ENCODE peak calls at places on chromosome 14, in ten cellular contexts. G, P, I, M, X, D, C, J, O and Q are unnamed samples.

GRCh38 chr14:37874429-37875109 is 279.1 kb downstream of the TTC6 start:
- DNase-seq in G (peak; percentile 67), P (peak; percentile 79), I (peak; percentile 67), M (peak; percentile 78), X (peak; percentile 70), D (peak; percentile 85), C (peak; percentile 72), J (peak; percentile 25), O (peak; percentile 73), Q (peak; percentile 30)

GRCh38 chr14:22976620-22977433 is 5.5 kb downstream of the AJUBA start:
- DNase-seq in G (no peak), P (peak; percentile 50), I (peak; percentile 55), M (no peak), X (peak; percentile 80), D (no peak), C (peak; percentile 67), J (no peak), O (no peak), Q (no peak)

GRCh38 chr14:50366589-50366988 is 30.1 kb downstream of the CDKL1 start:
- DNase-seq in G (no peak), P (no peak), I (no peak), M (no peak), X (no peak), D (no peak), C (no peak), J (no peak), O (no peak), Q (no peak)

GRCh38 chr14:83164016-83164415 is 1630.4 kb upstream of the SEL1L start:
- DNase-seq in G (no peak), P (no peak), I (peak; percentile 65), M (no peak), X (peak; percentile 84), D (no peak), C (no peak), J (no peak), O (peak; percentile 14), Q (no peak)

GRCh38 chr14:37047226-37047625 is 125.2 kb downstream of the SLC25A21 start:
- DNase-seq in G (no peak), P (no peak), I (no peak), M (no peak), X (no peak), D (no peak), C (no peak), J (no peak), O (no peak), Q (no peak)

GRCh38 chr14:99595034-99595433 is 9.0 kb downstream of the CCDC85C start:
- DNase-seq in G (no peak), P (no peak), I (no peak), M (no peak), X (no peak), D (no peak), C (no peak), J (no peak), O (no peak), Q (peak; percentile 34)

GRCh38 chr14:69685217-69685616 is 73.8 kb downstream of the SUSD6 start:
- DNase-seq in G (no peak), P (no peak), I (no peak), M (no peak), X (no peak), D (no peak), C (no peak), J (no peak), O (no peak), Q (no peak)

GRCh38 chr14:102159841-102160240 is 20.1 kb downstream of the WDR20 start:
- DNase-seq in G (no peak), P (no peak), I (no peak), M (no peak), X (no peak), D (no peak), C (no peak), J (no peak), O (no peak), Q (no peak)

GRCh38 chr14:23579739-23580138 is 1.1 kb upstream of the JPH4 start:
- DNase-seq in G (no peak), P (no peak), I (no peak), M (no peak), X (no peak), D (no peak), C (no peak), J (no peak), O (no peak), Q (no peak)

GRCh38 chr14:74661726-74662450 is 49.9 kb upstream of the LTBP2 start:
- DNase-seq in G (no peak), P (no peak), I (no peak), M (peak; percentile 72), X (no peak), D (no peak), C (no peak), J (no peak), O (no peak), Q (no peak)